ENCODE peak calls at places on chromosome 5, in four cellular contexts. U is left ventricle myocardium inferior, T is endodermal cell, M is colonic mucosa. Z is an unnamed sample.

GRCh38 chr5:141039517-141039916 is 11.7 kb upstream of the PCDHB1 start:
- DNase-seq in T (no peak), M (no peak), U (no peak), Z (no peak)

GRCh38 chr5:115069087-115069968 is 100.4 kb downstream of the TRIM36 start:
- DNase-seq in U (no peak), M (peak; percentile 19), T (peak; percentile 79), Z (no peak)

GRCh38 chr5:134114886-134115805 is 665 bp downstream of the TCF7 start:
- DNase-seq in M (no peak), U (no peak), T (peak; percentile 94), Z (no peak)

GRCh38 chr5:175696139-175696854 is 38.4 kb downstream of the HRH2 start:
- DNase-seq in T (peak; percentile 89), U (peak; percentile 80), M (peak; percentile 61), Z (peak; percentile 90)

GRCh38 chr5:141094481-141095262 is at the start of gene PCDHB2:
- DNase-seq in U (no peak), T (peak; percentile 91), M (no peak), Z (no peak)

GRCh38 chr5:35308391-35308790 is 78.1 kb upstream of the PRLR start:
- DNase-seq in U (no peak), T (peak; percentile 52), M (no peak), Z (no peak)

GRCh38 chr5:135877570-135878155 is 18.0 kb downstream of the IL9 start:
- DNase-seq in M (no peak), T (peak; percentile 67), U (no peak), Z (no peak)

GRCh38 chr5:175214152-175214551 is 229.8 kb downstream of the DRD1 start:
- DNase-seq in U (no peak), T (no peak), M (no peak), Z (peak; percentile 36)

GRCh38 chr5:173078878-173079277 is 22.7 kb downstream of the CREBRF start:
- DNase-seq in T (no peak), M (no peak), U (no peak), Z (no peak)

GRCh38 chr5:138922494-138922893 is 47.4 kb upstream of the LRRTM2 start:
- DNase-seq in T (peak; percentile 35), M (no peak), U (no peak), Z (no peak)
- H3K36me3 ChIP-seq in T (peaks cover 81% of the 10 kb centered on the region), M (peaks cover 8% of the 10 kb centered on the region), U (peaks cover 52% of the 10 kb centered on the region), Z (no peaks in the 10 kb centered on the region)

GRCh38 chr5:26232706-26233105 is 805.7 kb downstream of the CDH9 start:
- DNase-seq in M (no peak), T (no peak), U (no peak), Z (no peak)
- H3K9me3 ChIP-seq in M (no peaks in the 10 kb centered on the region), T (no peaks in the 10 kb centered on the region), U (peaks cover 13% of the 10 kb centered on the region), Z (no peaks in the 10 kb centered on the region)

GRCh38 chr5:154236-154635 is 37.1 kb upstream of the LRRC14B start:
- DNase-seq in U (no peak), M (no peak), T (peak; percentile 30), Z (no peak)

GRCh38 chr5:154826-155225 is 36.5 kb upstream of the LRRC14B start:
- DNase-seq in M (peak; percentile 12), U (no peak), T (no peak), Z (no peak)

GRCh38 chr5:157126-157715 is 34.1 kb upstream of the LRRC14B start:
- DNase-seq in U (no peak), T (peak; percentile 22), M (peak; percentile 8), Z (no peak)

GRCh38 chr5:156411-157072 is 34.8 kb upstream of the LRRC14B start:
- DNase-seq in U (no peak), M (peak; percentile 12), T (peak; percentile 35), Z (no peak)

DNA sequence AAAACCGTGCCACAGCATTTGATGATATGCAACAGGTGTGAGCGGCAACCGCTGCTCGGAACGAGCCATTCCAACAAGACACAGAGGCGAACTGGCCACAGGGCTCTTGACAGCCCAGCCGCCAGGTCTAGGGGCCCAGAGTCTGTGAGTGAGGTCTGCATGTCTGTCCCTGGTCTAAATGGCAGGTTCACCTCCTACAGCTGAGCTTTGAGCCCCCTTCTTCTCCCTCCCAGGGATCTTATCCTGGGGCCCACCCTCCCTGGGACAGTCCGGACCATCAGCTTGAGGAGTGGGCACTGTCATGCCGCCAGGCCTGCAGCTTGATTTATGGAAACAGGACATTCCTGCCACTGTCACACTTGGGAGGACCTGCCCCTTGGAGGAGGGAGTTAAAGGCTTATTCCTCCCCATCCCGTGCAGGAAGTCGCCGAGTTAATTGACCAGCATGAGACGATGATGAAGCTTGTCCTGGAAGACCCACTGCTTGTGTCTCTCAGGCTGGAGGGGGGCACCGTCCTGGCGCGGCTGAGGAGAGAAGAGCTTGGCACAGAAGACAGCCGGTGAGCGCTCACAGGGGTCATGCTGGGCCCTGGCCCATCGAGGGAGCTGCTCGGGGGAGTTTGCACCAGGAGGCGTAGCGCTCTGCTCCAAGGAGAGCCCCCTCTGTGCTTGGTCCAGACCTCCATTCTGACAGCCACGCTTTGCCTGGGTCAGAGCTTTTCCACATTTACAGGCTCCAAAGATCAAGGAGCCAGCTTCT is 35.5 kb upstream of the LRRC14B start:
- DNase-seq in M (peak; percentile 7), U (no peak), T (peak; percentile 20), Z (peak; percentile 70)
- H3K36me3 ChIP-seq in M (no peaks in the 10 kb centered on the region), U (no peaks in the 10 kb centered on the region), T (no peaks in the 10 kb centered on the region), Z (no peaks in the 10 kb centered on the region)

DNA sequence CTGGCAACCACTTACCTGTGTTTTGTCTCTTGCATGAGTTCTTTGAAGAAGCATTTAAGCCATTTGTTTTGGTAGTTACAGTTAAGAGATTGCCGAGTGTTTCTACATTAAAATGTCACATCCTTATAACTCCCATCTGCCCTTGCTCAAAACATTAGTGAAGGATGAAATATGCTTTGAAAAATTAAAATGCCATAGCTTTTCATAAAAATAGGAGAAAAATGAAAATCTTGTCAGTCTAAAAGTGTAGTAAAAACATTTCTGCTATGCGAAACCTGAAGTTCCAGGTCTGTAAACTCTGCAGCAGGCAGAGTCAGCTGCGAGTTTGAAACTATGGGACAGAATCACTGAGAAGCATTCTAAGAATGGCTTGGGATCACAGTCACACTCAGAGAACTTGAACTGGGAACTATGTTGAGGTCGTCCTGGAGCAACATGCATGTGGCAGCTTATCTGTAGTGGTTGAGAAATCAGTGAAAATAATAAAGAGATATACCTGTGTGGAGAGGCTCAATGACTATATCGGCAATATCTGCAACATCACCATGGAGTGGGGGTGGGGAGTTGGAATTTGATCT is 67.4 kb downstream of the RASGRF2 start:
- DNase-seq in U (no peak), T (no peak), M (no peak), Z (no peak)
- H3K9me3 ChIP-seq in U (peaks cover 28% of the 10 kb centered on the region), T (peaks cover 14% of the 10 kb centered on the region), M (no peaks in the 10 kb centered on the region), Z (no peaks in the 10 kb centered on the region)

GRCh38 chr5:179620293-179620692 is 3.2 kb downstream of the HNRNPH1 start:
- DNase-seq in M (no peak), U (no peak), T (no peak), Z (no peak)

GRCh38 chr5:179619776-179620175 is 3.7 kb downstream of the HNRNPH1 start:
- DNase-seq in M (no peak), T (no peak), U (no peak), Z (no peak)

GRCh38 chr5:179621551-179621971 is 1.9 kb downstream of the HNRNPH1 start:
- DNase-seq in M (no peak), T (no peak), U (no peak), Z (no peak)

GRCh38 chr5:179618923-179619554 is 4.4 kb downstream of the HNRNPH1 start:
- DNase-seq in M (no peak), U (no peak), T (no peak), Z (peak; percentile 10)

GRCh38 chr5:179620703-179621350 is 2.6 kb downstream of the HNRNPH1 start:
- DNase-seq in M (no peak), T (no peak), U (no peak), Z (peak; percentile 4)
- H3K36me3 ChIP-seq in M (peaks cover 26% of the 10 kb centered on the region), T (peaks cover 68% of the 10 kb centered on the region), U (peaks cover 67% of the 10 kb centered on the region), Z (no peaks in the 10 kb centered on the region)

GRCh38 chr5:22896155-22896554 is 43.0 kb upstream of the CDH12 start:
- DNase-seq in U (no peak), T (no peak), M (no peak), Z (no peak)

GRCh38 chr5:22901885-22902284 is 48.7 kb upstream of the CDH12 start:
- DNase-seq in T (no peak), U (no peak), M (no peak), Z (peak; percentile 55)

GRCh38 chr5:22900801-22901310 is 47.7 kb upstream of the CDH12 start:
- DNase-seq in U (no peak), M (no peak), T (no peak), Z (no peak)

GRCh38 chr5:22899341-22899740 is 46.2 kb upstream of the CDH12 start:
- DNase-seq in M (no peak), U (no peak), T (no peak), Z (no peak)
- H3K9me3 ChIP-seq in M (no peaks in the 10 kb centered on the region), U (peaks cover 9% of the 10 kb centered on the region), T (no peaks in the 10 kb centered on the region), Z (no peaks in the 10 kb centered on the region)

DNA sequence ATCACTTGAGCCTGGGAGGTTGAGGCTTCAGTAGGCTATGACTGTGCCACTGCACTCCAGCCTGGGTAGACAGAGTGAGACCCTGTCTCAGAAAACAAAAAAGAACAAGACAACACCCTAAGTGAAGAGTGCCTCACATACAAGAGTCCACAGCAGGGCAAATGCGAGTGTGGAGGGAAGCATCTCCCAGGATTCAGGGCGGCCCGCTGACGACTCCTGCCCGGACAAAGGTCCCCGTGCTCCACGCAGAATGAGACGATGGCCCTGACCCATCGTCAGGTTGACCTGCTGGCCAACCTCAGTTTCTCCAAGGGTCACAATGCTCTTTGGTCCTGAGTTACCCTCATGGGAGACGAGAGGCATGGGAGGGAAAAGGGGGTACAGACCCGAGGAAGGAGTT is 18.3 kb downstream of the MRNIP start:
- DNase-seq in U (no peak), T (no peak), M (no peak), Z (peak; percentile 11)
- H3K36me3 ChIP-seq in U (peaks cover 83% of the 10 kb centered on the region), T (peaks cover 67% of the 10 kb centered on the region), M (peaks cover 5% of the 10 kb centered on the region), Z (no peaks in the 10 kb centered on the region)

GRCh38 chr5:2960309-2960708 is 208.8 kb upstream of the IRX2 start:
- DNase-seq in T (no peak), M (no peak), U (no peak), Z (no peak)
- H3K9me3 ChIP-seq in T (peaks cover 3% of the 10 kb centered on the region), M (no peaks in the 10 kb centered on the region), U (peaks cover 38% of the 10 kb centered on the region), Z (peaks cover 37% of the 10 kb centered on the region)

GRCh38 chr5:58987193-58987592 is 404.3 kb downstream of the RAB3C start:
- DNase-seq in T (no peak), M (no peak), U (no peak), Z (no peak)

GRCh38 chr5:58985759-58986158 is 402.9 kb downstream of the RAB3C start:
- DNase-seq in T (no peak), U (no peak), M (no peak), Z (no peak)

GRCh38 chr5:58984009-58984525 is 401.2 kb downstream of the RAB3C start:
- DNase-seq in T (no peak), M (no peak), U (no peak), Z (no peak)

GRCh38 chr5:58985311-58985710 is 402.4 kb downstream of the RAB3C start:
- DNase-seq in U (no peak), M (no peak), T (no peak), Z (no peak)

GRCh38 chr5:58986281-58986680 is 403.4 kb downstream of the RAB3C start:
- DNase-seq in M (no peak), U (no peak), T (no peak), Z (no peak)
- H3K36me3 ChIP-seq in M (no peaks in the 10 kb centered on the region), U (peaks cover 61% of the 10 kb centered on the region), T (peaks cover 29% of the 10 kb centered on the region), Z (no peaks in the 10 kb centered on the region)